ENCODE peak calls at places on chromosomes 12 and 14, in five cellular contexts. E, N, I, X and G are unnamed samples.

GRCh38 chr14:96581902-96582640 is 79.9 kb downstream of the PAPOLA start:
- DNase-seq in E (no peak), N (no peak), I (no peak), X (no peak), G (no peak)

GRCh38 chr12:49338830-49339463 is 2.0 kb upstream of the C1QL4 start:
- DNase-seq in E (no peak), N (no peak), I (no peak), X (no peak), G (no peak)

GRCh38 chr12:121996945-121997612 is 24.6 kb upstream of the BCL7A start:
- DNase-seq in E (no peak), N (peak; percentile 61), I (no peak), X (no peak), G (no peak)

GRCh38 chr14:95227279-95227860 is 70.0 kb upstream of the DICER1 start:
- DNase-seq in E (no peak), N (no peak), I (no peak), X (peak; percentile 53), G (no peak)

GRCh38 chr14:23181946-23182345 is 1.5 kb downstream of the SLC7A8 start:
- DNase-seq in E (no peak), N (no peak), I (no peak), X (no peak), G (no peak)

GRCh38 chr14:104876251-104876699 is 11.2 kb downstream of the CEP170B start:
- DNase-seq in E (peak; percentile 43), N (peak; percentile 63), I (no peak), X (peak; percentile 95), G (peak; percentile 22)

GRCh38 chr12:26760657-26761293 is 72.2 kb downstream of the ITPR2 start:
- DNase-seq in E (no peak), N (no peak), I (no peak), X (no peak), G (no peak)

GRCh38 chr14:49315570-49315969 is 270.6 kb downstream of the RPS29 start:
- DNase-seq in E (no peak), N (no peak), I (no peak), X (no peak), G (no peak)

GRCh38 chr12:59570134-59570533 is 25.7 kb upstream of the SLC16A7 start:
- DNase-seq in E (no peak), N (peak; percentile 72), I (no peak), X (no peak), G (no peak)